ENCODE peak calls at places on chromosomes 11 and 22, in ten cellular contexts. One of them, this sample, is unnamed. For H3K4me1, the result is how much of the 10 kb centered on the place peaks cover.

GRCh38 chr22:31556627-31557203 is 60.4 kb downstream of the SFI1 start:
- DNase-seq in sigmoid colon: no peak
- DNase-seq in stomach: no peak
- DNase-seq in adrenal gland: no peak
- DNase-seq in ovary: no peak
- DNase-seq in tibial nerve: no peak
- DNase-seq in A549: peak
- DNase-seq in endothelial cell of umbilical vein: peak
- DNase-seq in HepG2: peak
- DNase-seq in body of pancreas: no peak
- DNase-seq in this sample: no peak

GRCh38 chr22:39927544-39927943 is 26.7 kb downstream of the GRAP2 start:
- DNase-seq in A549: no peak
- DNase-seq in ovary: no peak
- DNase-seq in endothelial cell of umbilical vein: no peak
- DNase-seq in tibial nerve: no peak
- DNase-seq in sigmoid colon: no peak
- DNase-seq in adrenal gland: no peak
- DNase-seq in stomach: no peak
- DNase-seq in body of pancreas: no peak
- DNase-seq in HepG2: peak
- DNase-seq in this sample: no peak

GRCh38 chr11:2796508-2797180 is 88.9 kb downstream of the CDKN1C start:
- DNase-seq in adrenal gland: peak
- DNase-seq in endothelial cell of umbilical vein: no peak
- DNase-seq in body of pancreas: peak
- DNase-seq in sigmoid colon: peak
- DNase-seq in HepG2: no peak
- DNase-seq in ovary: peak
- DNase-seq in A549: no peak
- DNase-seq in tibial nerve: peak
- DNase-seq in stomach: no peak
- DNase-seq in this sample: no peak

GRCh38 chr22:41181349-41182241 is 23.5 kb upstream of the L3MBTL2 start:
- DNase-seq in stomach: no peak
- DNase-seq in A549: no peak
- DNase-seq in sigmoid colon: no peak
- DNase-seq in tibial nerve: no peak
- DNase-seq in adrenal gland: no peak
- DNase-seq in endothelial cell of umbilical vein: peak
- DNase-seq in HepG2: no peak
- DNase-seq in body of pancreas: no peak
- DNase-seq in ovary: no peak
- DNase-seq in this sample: no peak

GRCh38 chr11:59728913-59729312 is 15.3 kb upstream of the OR10V1 start:
- DNase-seq in adrenal gland: no peak
- DNase-seq in endothelial cell of umbilical vein: no peak
- DNase-seq in A549: no peak
- DNase-seq in stomach: no peak
- DNase-seq in ovary: no peak
- DNase-seq in tibial nerve: no peak
- DNase-seq in HepG2: no peak
- DNase-seq in sigmoid colon: no peak
- DNase-seq in body of pancreas: no peak
- DNase-seq in this sample: peak

GRCh38 chr11:116240661-116241060 is 532.1 kb downstream of the BUD13 start:
- DNase-seq in tibial nerve: no peak
- DNase-seq in sigmoid colon: no peak
- DNase-seq in HepG2: no peak
- DNase-seq in stomach: no peak
- DNase-seq in adrenal gland: no peak
- DNase-seq in body of pancreas: no peak
- DNase-seq in endothelial cell of umbilical vein: no peak
- DNase-seq in A549: no peak
- DNase-seq in ovary: no peak
- DNase-seq in this sample: no peak

GRCh38 chr22:39818050-39818449 is 75.5 kb downstream of the ENTHD1 start:
- DNase-seq in endothelial cell of umbilical vein: no peak
- DNase-seq in sigmoid colon: no peak
- DNase-seq in stomach: no peak
- DNase-seq in body of pancreas: no peak
- DNase-seq in tibial nerve: no peak
- DNase-seq in ovary: no peak
- DNase-seq in A549: no peak
- DNase-seq in HepG2: no peak
- DNase-seq in adrenal gland: no peak
- DNase-seq in this sample: no peak

GRCh38 chr11:74019860-74020259 is 11.0 kb upstream of the UCP3 start:
- DNase-seq in adrenal gland: no peak
- DNase-seq in HepG2: no peak
- DNase-seq in ovary: no peak
- DNase-seq in tibial nerve: no peak
- DNase-seq in endothelial cell of umbilical vein: no peak
- DNase-seq in stomach: no peak
- DNase-seq in sigmoid colon: no peak
- DNase-seq in A549: no peak
- DNase-seq in body of pancreas: no peak
- DNase-seq in this sample: no peak

GRCh38 chr11:105456950-105457349 is 152.9 kb upstream of the GRIA4 start:
- DNase-seq in tibial nerve: no peak
- DNase-seq in adrenal gland: no peak
- DNase-seq in stomach: no peak
- DNase-seq in body of pancreas: no peak
- DNase-seq in HepG2: no peak
- DNase-seq in A549: no peak
- DNase-seq in ovary: no peak
- DNase-seq in endothelial cell of umbilical vein: no peak
- DNase-seq in sigmoid colon: no peak
- DNase-seq in this sample: no peak

GRCh38 chr11:35529971-35530495 is 4.6 kb upstream of the PAMR1 start:
- DNase-seq in endothelial cell of umbilical vein: no peak
- DNase-seq in HepG2: no peak
- DNase-seq in sigmoid colon: peak
- DNase-seq in A549: no peak
- DNase-seq in tibial nerve: peak
- DNase-seq in adrenal gland: no peak
- DNase-seq in stomach: no peak
- DNase-seq in ovary: no peak
- DNase-seq in body of pancreas: peak
- DNase-seq in this sample: no peak

GRCh38 chr11:12696911-12697581 is 22.8 kb downstream of the TEAD1 start:
- DNase-seq in endothelial cell of umbilical vein: no peak
- DNase-seq in A549: no peak
- DNase-seq in body of pancreas: no peak
- DNase-seq in HepG2: no peak
- DNase-seq in adrenal gland: no peak
- DNase-seq in stomach: no peak
- DNase-seq in sigmoid colon: no peak
- DNase-seq in tibial nerve: no peak
- DNase-seq in ovary: no peak
- DNase-seq in this sample: no peak

GRCh38 chr22:49345896-49346295 is 481.8 kb downstream of the BRD1 start:
- DNase-seq in endothelial cell of umbilical vein: no peak
- DNase-seq in A549: no peak
- DNase-seq in stomach: no peak
- DNase-seq in sigmoid colon: no peak
- DNase-seq in adrenal gland: no peak
- DNase-seq in HepG2: no peak
- DNase-seq in body of pancreas: no peak
- DNase-seq in tibial nerve: no peak
- DNase-seq in ovary: no peak
- DNase-seq in this sample: peak

GRCh38 chr11:74783241-74783871 is 34.7 kb downstream of the RNF169 start:
- DNase-seq in adrenal gland: no peak
- DNase-seq in sigmoid colon: no peak
- DNase-seq in tibial nerve: no peak
- DNase-seq in body of pancreas: no peak
- DNase-seq in HepG2: no peak
- DNase-seq in ovary: no peak
- DNase-seq in endothelial cell of umbilical vein: peak
- DNase-seq in A549: peak
- DNase-seq in stomach: no peak
- DNase-seq in this sample: no peak

GRCh38 chr22:27588915-27589314 is 212.6 kb downstream of the MN1 start:
- DNase-seq in stomach: no peak
- DNase-seq in A549: no peak
- DNase-seq in sigmoid colon: no peak
- DNase-seq in body of pancreas: no peak
- DNase-seq in ovary: no peak
- DNase-seq in adrenal gland: no peak
- DNase-seq in endothelial cell of umbilical vein: no peak
- DNase-seq in HepG2: no peak
- DNase-seq in tibial nerve: no peak
- DNase-seq in this sample: no peak

DNA sequence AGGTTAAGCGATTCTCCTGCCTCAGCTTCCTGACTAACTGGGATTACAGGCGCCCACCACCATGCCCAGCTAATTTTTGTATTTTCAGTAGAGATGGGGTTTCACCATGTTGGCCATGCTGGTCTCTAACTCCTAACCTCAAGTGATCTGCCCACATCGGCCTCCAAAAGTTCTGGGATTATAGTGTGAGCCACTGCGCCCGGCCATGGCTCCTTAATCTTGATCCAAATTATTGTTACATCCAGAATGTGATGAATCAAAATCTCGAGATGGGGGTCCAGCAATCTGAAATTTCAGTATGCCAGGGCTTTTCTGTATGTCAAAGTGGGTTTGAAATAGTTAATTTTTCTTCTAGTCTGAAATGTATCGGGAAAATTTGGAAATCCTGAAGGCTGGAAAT is 3.7 kb downstream of the RPL27A start:
- DNase-seq in sigmoid colon: no peak
- DNase-seq in adrenal gland: peak
- DNase-seq in tibial nerve: no peak
- DNase-seq in A549: no peak
- DNase-seq in endothelial cell of umbilical vein: no peak
- DNase-seq in HepG2: no peak
- DNase-seq in stomach: no peak
- DNase-seq in ovary: no peak
- DNase-seq in body of pancreas: no peak
- DNase-seq in this sample: no peak
- H3K4me1 ChIP-seq in sigmoid colon: under half
- H3K4me1 ChIP-seq in adrenal gland: under half
- H3K4me1 ChIP-seq in tibial nerve: under half
- H3K4me1 ChIP-seq in A549: under half
- H3K4me1 ChIP-seq in endothelial cell of umbilical vein: under half
- H3K4me1 ChIP-seq in HepG2: half or more
- H3K4me1 ChIP-seq in stomach: half or more
- H3K4me1 ChIP-seq in ovary: under half
- H3K4me1 ChIP-seq in body of pancreas: half or more
- H3K4me1 ChIP-seq in this sample: half or more

DNA sequence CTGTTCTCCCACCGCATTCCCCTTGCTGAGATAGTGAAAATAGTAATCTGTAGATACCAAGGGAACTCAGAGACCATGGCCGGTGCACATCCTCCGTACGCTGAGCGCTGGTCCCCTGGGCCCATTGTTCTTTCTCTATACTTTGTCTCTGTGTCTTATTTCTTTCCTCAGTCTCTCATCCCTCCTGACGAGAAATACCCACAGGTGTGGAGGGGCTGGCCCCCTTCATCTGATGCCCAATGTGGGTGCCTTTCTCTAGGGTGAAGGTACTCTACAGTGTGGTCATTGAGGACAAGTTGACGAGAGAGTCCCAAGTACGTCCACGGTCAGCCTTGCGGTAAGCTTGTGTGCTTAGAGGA is 41.6 kb downstream of the IGLL1 start:
- DNase-seq in A549: no peak
- DNase-seq in stomach: no peak
- DNase-seq in ovary: peak
- DNase-seq in tibial nerve: no peak
- DNase-seq in endothelial cell of umbilical vein: peak
- DNase-seq in sigmoid colon: peak
- DNase-seq in HepG2: no peak
- DNase-seq in body of pancreas: no peak
- DNase-seq in adrenal gland: peak
- DNase-seq in this sample: peak
- H3K27ac ChIP-seq in A549: peak
- H3K27ac ChIP-seq in stomach: no peak
- H3K27ac ChIP-seq in ovary: peak
- H3K27ac ChIP-seq in tibial nerve: peak
- H3K27ac ChIP-seq in endothelial cell of umbilical vein: no peak
- H3K27ac ChIP-seq in sigmoid colon: peak
- H3K27ac ChIP-seq in HepG2: peak
- H3K27ac ChIP-seq in body of pancreas: no peak
- H3K27ac ChIP-seq in adrenal gland: no peak
- H3K27ac ChIP-seq in this sample: no peak

GRCh38 chr11:60910281-60910687 is 3.7 kb upstream of the TMEM109 start:
- DNase-seq in tibial nerve: no peak
- DNase-seq in adrenal gland: no peak
- DNase-seq in sigmoid colon: peak
- DNase-seq in HepG2: no peak
- DNase-seq in ovary: no peak
- DNase-seq in A549: no peak
- DNase-seq in body of pancreas: no peak
- DNase-seq in endothelial cell of umbilical vein: no peak
- DNase-seq in stomach: peak
- DNase-seq in this sample: no peak

GRCh38 chr11:60913793-60914619 is at the start of gene TMEM109:
- DNase-seq in endothelial cell of umbilical vein: peak
- DNase-seq in stomach: peak
- DNase-seq in ovary: peak
- DNase-seq in HepG2: peak
- DNase-seq in body of pancreas: peak
- DNase-seq in tibial nerve: peak
- DNase-seq in sigmoid colon: peak
- DNase-seq in adrenal gland: peak
- DNase-seq in A549: peak
- DNase-seq in this sample: peak

GRCh38 chr11:60912851-60913550 is 957 bp upstream of the TMEM109 start:
- DNase-seq in tibial nerve: no peak
- DNase-seq in ovary: no peak
- DNase-seq in A549: no peak
- DNase-seq in HepG2: no peak
- DNase-seq in stomach: peak
- DNase-seq in adrenal gland: no peak
- DNase-seq in body of pancreas: no peak
- DNase-seq in sigmoid colon: peak
- DNase-seq in endothelial cell of umbilical vein: peak
- DNase-seq in this sample: peak

GRCh38 chr11:60910711-60911366 is 3.1 kb upstream of the TMEM109 start:
- DNase-seq in A549: no peak
- DNase-seq in ovary: no peak
- DNase-seq in HepG2: no peak
- DNase-seq in stomach: no peak
- DNase-seq in sigmoid colon: peak
- DNase-seq in adrenal gland: no peak
- DNase-seq in body of pancreas: no peak
- DNase-seq in endothelial cell of umbilical vein: no peak
- DNase-seq in tibial nerve: no peak
- DNase-seq in this sample: no peak

GRCh38 chr11:60912223-60912850 is 1.6 kb upstream of the TMEM109 start:
- DNase-seq in ovary: no peak
- DNase-seq in endothelial cell of umbilical vein: no peak
- DNase-seq in adrenal gland: no peak
- DNase-seq in A549: no peak
- DNase-seq in body of pancreas: no peak
- DNase-seq in HepG2: no peak
- DNase-seq in tibial nerve: no peak
- DNase-seq in sigmoid colon: no peak
- DNase-seq in stomach: no peak
- DNase-seq in this sample: no peak
- TF ChIP-seq POLR2A in ovary: no peak
- TF ChIP-seq POLR2A in endothelial cell of umbilical vein: no peak
- TF ChIP-seq POLR2A in adrenal gland: no peak
- TF ChIP-seq POLR2A in A549: no peak
- TF ChIP-seq POLR2A in body of pancreas: no peak
- TF ChIP-seq POLR2A in HepG2: no peak
- TF ChIP-seq POLR2A in tibial nerve: no peak
- TF ChIP-seq POLR2A in sigmoid colon: no peak
- TF ChIP-seq POLR2A in stomach: no peak
- TF ChIP-seq POLR2A in this sample: no peak

GRCh38 chr11:33695051-33695566 is 5.5 kb downstream of the C11orf91 start:
- DNase-seq in tibial nerve: no peak
- DNase-seq in stomach: peak
- DNase-seq in sigmoid colon: no peak
- DNase-seq in HepG2: peak
- DNase-seq in endothelial cell of umbilical vein: peak
- DNase-seq in ovary: no peak
- DNase-seq in A549: no peak
- DNase-seq in body of pancreas: peak
- DNase-seq in adrenal gland: no peak
- DNase-seq in this sample: no peak
- H3K4me1 ChIP-seq in tibial nerve: half or more
- H3K4me1 ChIP-seq in stomach: half or more
- H3K4me1 ChIP-seq in sigmoid colon: under half
- H3K4me1 ChIP-seq in HepG2: half or more
- H3K4me1 ChIP-seq in endothelial cell of umbilical vein: half or more
- H3K4me1 ChIP-seq in ovary: under half
- H3K4me1 ChIP-seq in A549: half or more
- H3K4me1 ChIP-seq in body of pancreas: half or more
- H3K4me1 ChIP-seq in adrenal gland: under half
- H3K4me1 ChIP-seq in this sample: under half